ENCODE peak calls at places on chromosomes 12 and 14, in seven cellular contexts. L, A, Q, O, V, T and X are unnamed samples. For H3K9me3, the result is how much of the 10 kb centered on the place peaks cover.

GRCh38 chr14:85085981-85086380 is 444.0 kb upstream of the FLRT2 start:
- DNase-seq in V (no peak), T (no peak), L (no peak), Q (no peak), A (peak), O (no peak), X (no peak)

GRCh38 chr14:50311337-50311973 is 574 bp downstream of the L2HGDH start:
- DNase-seq in L (peak), V (no peak), O (no peak), A (no peak), Q (no peak), T (no peak), X (no peak)

GRCh38 chr14:99382071-99382640 is 98.5 kb downstream of the SETD3 start:
- DNase-seq in A (no peak), V (no peak), O (no peak), Q (no peak), L (no peak), T (no peak), X (no peak)

GRCh38 chr14:65336191-65336591 is 76.3 kb upstream of the FUT8 start:
- DNase-seq in O (peak), T (no peak), L (peak), V (no peak), Q (no peak), A (no peak), X (no peak)

GRCh38 chr12:53676715-53677611 is 1.1 kb upstream of the ATP5MC2 start:
- DNase-seq in O (peak), T (no peak), L (no peak), Q (no peak), A (no peak), V (peak), X (no peak)

GRCh38 chr12:6684609-6685008 is 4.6 kb downstream of the ZNF384 start:
- DNase-seq in A (no peak), O (peak), T (peak), Q (no peak), L (peak), V (no peak), X (no peak)

GRCh38 chr12:92961949-92962348 is 32.9 kb upstream of the EEA1 start:
- DNase-seq in O (peak), A (no peak), L (peak), T (no peak), V (no peak), Q (no peak), X (peak)

GRCh38 chr12:16602412-16602811 is 3.5 kb downstream of the LMO3 start:
- DNase-seq in L (no peak), T (peak), O (no peak), Q (no peak), A (no peak), V (no peak), X (peak)

GRCh38 chr14:56322531-56322930 is 204.3 kb downstream of the PELI2 start:
- DNase-seq in L (no peak), V (no peak), T (no peak), O (peak), A (no peak), Q (no peak), X (no peak)

GRCh38 chr12:23290627-23291330 is 658.7 kb downstream of the SOX5 start:
- DNase-seq in L (no peak), V (no peak), Q (no peak), O (no peak), T (no peak), A (no peak), X (no peak)

GRCh38 chr12:86929962-86930361 is 673.8 kb upstream of the MGAT4C start:
- DNase-seq in V (no peak), O (peak), L (no peak), T (no peak), Q (no peak), A (peak), X (no peak)

GRCh38 chr12:108914031-108914630 is 34.2 kb downstream of the DAO start:
- DNase-seq in A (peak), T (no peak), Q (no peak), O (no peak), V (no peak), L (peak), X (peak)

GRCh38 chr12:6367065-6367968 is 8.0 kb downstream of the SCNN1A start:
- DNase-seq in Q (no peak), L (peak), V (peak), A (no peak), O (peak), T (peak), X (peak)

GRCh38 chr12:114829833-114830232 is 145.9 kb upstream of the TBX3 start:
- DNase-seq in L (no peak), A (no peak), V (no peak), O (no peak), Q (no peak), T (no peak), X (no peak)

GRCh38 chr12:111056618-111057521 is 136.5 kb upstream of the MYL2 start:
- DNase-seq in A (no peak), L (peak), T (peak), O (no peak), Q (no peak), V (no peak), X (no peak)

GRCh38 chr12:42129595-42130204 is 15.0 kb downstream of the GXYLT1 start:
- DNase-seq in L (peak), T (peak), Q (no peak), O (peak), A (peak), V (no peak), X (peak)

GRCh38 chr14:105527381-105528196 is 1.2 kb downstream of the TMEM121 start:
- DNase-seq in O (no peak), L (no peak), A (no peak), Q (no peak), V (no peak), T (no peak), X (no peak)

GRCh38 chr14:65169351-65169750 is 67.0 kb upstream of the MAX start:
- DNase-seq in L (no peak), O (peak), Q (no peak), V (no peak), A (peak), T (peak), X (peak)

GRCh38 chr12:4148418-4149056 is 125.0 kb upstream of the CCND2 start:
- DNase-seq in O (no peak), L (no peak), Q (no peak), A (peak), V (peak), T (peak), X (no peak)

GRCh38 chr12:127928178-127928577 is 338.8 kb upstream of the TMEM132C start:
- DNase-seq in Q (no peak), V (no peak), T (no peak), L (peak), O (no peak), A (no peak), X (no peak)

GRCh38 chr14:104887623-104888488 is 22.8 kb downstream of the CEP170B start:
- DNase-seq in L (no peak), Q (no peak), A (no peak), T (no peak), O (no peak), V (no peak), X (peak)

GRCh38 chr12:109951136-109951535 is 45.0 kb downstream of the GIT2 start:
- DNase-seq in O (peak), V (no peak), A (peak), L (peak), T (no peak), Q (no peak), X (peak)

GRCh38 chr12:52442600-52443061 is 8.5 kb upstream of the KRT75 start:
- DNase-seq in O (peak), L (peak), T (no peak), Q (no peak), V (no peak), A (peak), X (peak)

GRCh38 chr12:1373887-1374286 is 220.5 kb downstream of the FBXL14 start:
- DNase-seq in L (no peak), T (no peak), V (no peak), Q (no peak), A (no peak), O (peak), X (peak)

GRCh38 chr14:79781882-79782281 is 429.4 kb downstream of the DIO2 start:
- DNase-seq in Q (no peak), T (no peak), A (no peak), O (peak), V (no peak), L (no peak), X (no peak)

GRCh38 chr12:46124848-46125619 is 134.7 kb upstream of the SCAF11 start:
- DNase-seq in L (peak), T (peak), O (peak), V (no peak), A (peak), Q (peak), X (peak)

GRCh38 chr14:92254786-92255185 is 68.2 kb upstream of the SLC24A4 start:
- DNase-seq in V (no peak), L (no peak), O (peak), T (no peak), A (no peak), Q (peak), X (peak)

GRCh38 chr14:53894456-53894855 is 62.2 kb downstream of the BMP4 start:
- DNase-seq in O (peak), A (peak), Q (no peak), L (peak), V (no peak), T (no peak), X (peak)

GRCh38 chr14:100410056-100410565 is 87.0 kb downstream of the SLC25A47 start:
- DNase-seq in L (no peak), A (peak), V (no peak), T (no peak), O (peak), Q (no peak), X (no peak)

GRCh38 chr12:114361992-114362391 is 44.0 kb downstream of the TBX5 start:
- DNase-seq in T (no peak), V (no peak), A (no peak), Q (no peak), O (no peak), L (no peak), X (no peak)

GRCh38 chr12:131892711-131893604 is 1.5 kb upstream of the ULK1 start:
- DNase-seq in O (no peak), V (no peak), Q (no peak), L (no peak), A (no peak), T (no peak), X (peak)

GRCh38 chr12:131895640-131896079 is 1.2 kb downstream of the ULK1 start:
- DNase-seq in L (peak), V (no peak), A (no peak), Q (peak), O (no peak), T (peak), X (no peak)

GRCh38 chr12:131893605-131894312 is 663 bp upstream of the ULK1 start:
- DNase-seq in A (no peak), L (no peak), Q (no peak), O (no peak), V (no peak), T (no peak), X (peak)

GRCh38 chr12:131894981-131895639 is 688 bp downstream of the ULK1 start:
- DNase-seq in A (no peak), T (no peak), V (no peak), L (no peak), O (no peak), Q (no peak), X (peak)

DNA sequence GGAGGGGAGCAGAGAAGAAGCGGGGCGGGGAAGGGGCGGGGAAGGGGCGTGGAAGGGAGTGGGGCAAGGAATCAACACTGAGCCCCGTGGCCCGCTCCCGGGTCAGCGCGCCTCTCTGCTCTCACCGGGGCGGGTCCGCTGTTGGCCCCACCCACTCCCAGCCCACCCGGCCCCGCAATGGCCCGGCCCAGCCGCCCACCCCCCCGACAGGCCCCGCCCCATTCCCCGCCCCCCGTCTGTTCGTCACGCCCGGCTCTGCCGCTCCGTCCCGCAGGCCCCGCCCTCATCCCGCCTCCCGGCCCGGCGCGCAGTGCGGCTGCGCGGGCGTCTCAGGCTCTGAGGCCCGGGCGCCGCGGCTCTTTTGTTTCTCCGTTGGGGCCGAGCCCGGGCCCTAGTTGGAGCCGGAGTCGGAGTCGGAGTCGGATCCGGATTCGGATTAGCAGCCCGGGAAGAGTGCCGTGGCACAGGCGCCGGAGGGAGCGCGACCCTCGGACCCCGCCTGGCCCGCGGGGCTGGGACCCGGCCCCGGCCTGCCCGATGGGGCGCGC is at the start of gene ULK1:
- DNase-seq in O (peak), Q (peak), T (peak), A (peak), V (peak), L (peak), X (peak)
- H3K4me3 ChIP-seq in O (peak), Q (peak), T (peak), A (peak), V (peak), L (peak), X (peak)

DNA sequence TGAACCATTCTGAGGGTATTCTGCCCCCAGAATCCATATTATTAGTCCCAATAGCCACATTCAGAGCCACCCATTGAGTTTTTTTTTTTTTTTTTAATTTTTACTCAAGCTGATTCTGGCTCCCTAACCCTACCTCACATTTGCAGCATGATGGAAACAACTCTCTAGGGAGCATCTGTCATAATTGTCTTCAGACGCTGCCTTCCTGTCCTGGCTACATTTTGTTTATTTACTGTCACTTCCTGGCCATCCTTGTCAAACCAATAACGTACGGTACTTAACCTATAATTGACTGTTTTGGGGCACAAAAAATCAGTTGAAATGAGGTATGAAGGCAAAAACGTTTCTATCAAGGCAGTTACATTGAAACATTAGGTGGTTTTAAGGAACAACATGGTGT is 2.1 kb downstream of the GLIPR1 start:
- DNase-seq in Q (no peak), V (no peak), O (no peak), T (peak), A (no peak), L (no peak), X (no peak)
- H3K9me3 ChIP-seq in Q (under half), V (under half), O (under half), T (under half), A (under half), L (under half), X (under half)

GRCh38 chr14:70266157-70266556 is 77.4 kb upstream of the SLC8A3 start:
- DNase-seq in Q (no peak), A (no peak), T (no peak), O (no peak), L (no peak), V (no peak), X (no peak)

GRCh38 chr14:70268760-70269159 is 80.0 kb upstream of the SLC8A3 start:
- DNase-seq in Q (no peak), O (no peak), A (no peak), V (no peak), T (no peak), L (no peak), X (no peak)

GRCh38 chr14:70269582-70269981 is 80.8 kb upstream of the SLC8A3 start:
- DNase-seq in Q (no peak), V (no peak), T (no peak), L (no peak), O (no peak), A (no peak), X (no peak)

GRCh38 chr14:70265422-70265821 is 76.7 kb upstream of the SLC8A3 start:
- DNase-seq in Q (no peak), V (no peak), T (no peak), A (no peak), O (no peak), L (no peak), X (no peak)
- H3K27ac ChIP-seq in Q (no peak), V (no peak), T (no peak), A (no peak), O (no peak), L (no peak), X (no peak)

DNA sequence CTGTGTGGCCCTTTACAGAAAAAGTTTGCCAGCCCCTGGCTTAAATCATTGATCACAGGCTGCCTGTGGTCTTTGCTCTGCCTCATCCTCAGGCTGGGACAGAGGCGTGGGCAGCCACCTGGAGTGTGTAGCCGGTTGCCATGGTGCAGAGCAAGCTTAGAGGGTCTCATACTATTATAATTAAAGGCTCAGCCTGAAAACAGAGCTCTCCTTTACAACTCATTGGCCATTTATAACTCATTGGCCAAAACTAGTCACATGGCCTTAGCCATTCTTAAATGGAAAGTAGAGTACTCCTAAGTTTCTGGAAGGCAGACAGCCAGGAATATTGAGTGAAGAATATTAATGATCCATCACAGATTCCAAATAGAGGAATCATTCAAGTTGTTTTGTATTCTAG is 3.0 kb downstream of the HSP90B1 start:
- DNase-seq in L (no peak), Q (no peak), O (no peak), A (no peak), T (no peak), V (no peak), X (peak)
- H3K4me3 ChIP-seq in L (peak), Q (peak), O (no peak), A (no peak), T (peak), V (peak), X (peak)

DNA sequence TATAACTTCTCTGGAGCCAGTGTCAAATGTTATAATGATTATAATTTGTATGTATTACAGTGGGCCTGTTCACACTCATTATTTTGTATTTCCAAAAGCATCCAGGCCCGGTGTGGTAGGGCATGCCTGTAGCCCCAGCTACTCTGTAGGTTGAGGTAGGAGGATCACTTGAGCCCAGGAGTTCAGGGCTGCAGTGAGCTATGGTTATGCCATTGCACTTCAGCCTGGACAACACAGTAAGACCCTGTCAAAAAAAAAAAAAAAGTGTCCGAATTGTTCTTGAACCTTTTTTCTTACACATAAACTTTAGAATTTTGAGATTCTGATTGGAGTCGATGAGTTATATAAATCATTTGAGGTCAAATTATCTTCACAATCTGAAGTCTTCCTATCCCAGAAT is 1.0 kb downstream of the ZNF84 start:
- DNase-seq in Q (no peak), A (no peak), T (peak), L (no peak), V (no peak), O (no peak), X (no peak)
- H3K9me3 ChIP-seq in Q (under half), A (under half), T (half or more), L (under half), V (half or more), O (under half), X (under half)

GRCh38 chr12:94812345-94812744 is 162.0 kb upstream of the TMCC3 start:
- DNase-seq in L (no peak), Q (no peak), V (no peak), A (no peak), T (no peak), O (no peak), X (no peak)
- H3K27ac ChIP-seq in L (no peak), Q (no peak), V (no peak), A (no peak), T (no peak), O (no peak), X (no peak)